ENCODE peak calls at places on chromosomes 13 and 19, in ten cellular contexts. V is cardiac fibroblast, C is fibroblast of pulmonary artery, M is suprapubic skin, F is tibial nerve, T is left lung, S is GM13976, Y is neural progenitor cell, Z is OCI-LY7, N is GM12878. B is an unnamed sample.

GRCh38 chr19:40294560-40294959 is 9.4 kb upstream of the AKT2 start:
- DNase-seq in V (no peak), C (no peak), M (peak; percentile 16), F (no peak), T (peak; percentile 9), S (no peak), Y (no peak), Z (no peak), N (no peak), B (no peak)

GRCh38 chr13:31225998-31226675 is 26.4 kb downstream of the B3GLCT start:
- DNase-seq in V (no peak), C (no peak), M (no peak), F (no peak), T (no peak), S (no peak), Y (peak; percentile 19), Z (no peak), N (no peak), B (no peak)

GRCh38 chr19:19258589-19259338 is 14.3 kb downstream of the TM6SF2 start:
- DNase-seq in V (no peak), C (no peak), M (no peak), F (no peak), T (no peak), S (no peak), Y (no peak), Z (no peak), N (no peak), B (no peak)

GRCh38 chr19:38417544-38418506 is 8.2 kb downstream of the RASGRP4 start:
- DNase-seq in V (peak; percentile 26), C (no peak), M (peak; percentile 74), F (no peak), T (peak; percentile 96), S (peak; percentile 77), Y (peak; percentile 84), Z (peak; percentile 57), N (no peak), B (peak; percentile 56)

GRCh38 chr19:15432018-15432494 is 13.3 kb upstream of the AKAP8L start:
- DNase-seq in V (peak; percentile 6), C (no peak), M (peak; percentile 64), F (no peak), T (no peak), S (peak; percentile 66), Y (peak; percentile 47), Z (peak; percentile 33), N (no peak), B (peak; percentile 73)

GRCh38 chr19:13163609-13164364 is 13.6 kb downstream of the IER2 start:
- DNase-seq in V (peak; percentile 95), C (peak; percentile 94), M (peak; percentile 89), F (peak; percentile 47), T (peak; percentile 91), S (peak; percentile 51), Y (peak; percentile 94), Z (peak; percentile 52), N (no peak), B (peak; percentile 54)

GRCh38 chr13:44329909-44330545 is 43.6 kb upstream of the SERP2 start:
- DNase-seq in V (no peak), C (no peak), M (no peak), F (no peak), T (peak; percentile 70), S (no peak), Y (no peak), Z (no peak), N (no peak), B (no peak)

GRCh38 chr13:104837756-104838155 is 1697.7 kb downstream of the EFNB2 start:
- DNase-seq in V (no peak), C (no peak), M (no peak), F (no peak), T (no peak), S (no peak), Y (no peak), Z (no peak), N (no peak), B (no peak)

GRCh38 chr13:40115456-40115855 is 460.0 kb downstream of the COG6 start:
- DNase-seq in V (peak; percentile 31), C (peak; percentile 49), M (no peak), F (no peak), T (no peak), S (no peak), Y (no peak), Z (no peak), N (no peak), B (no peak)

GRCh38 chr13:38862443-38862842 is 128.2 kb downstream of the STOML3 start:
- DNase-seq in V (no peak), C (no peak), M (no peak), F (no peak), T (no peak), S (peak; percentile 7), Y (no peak), Z (no peak), N (no peak), B (peak; percentile 6)

GRCh38 chr13:97344250-97345175 is 89.5 kb upstream of the RAP2A start:
- DNase-seq in V (peak; percentile 80), C (peak; percentile 81), M (no peak), F (peak; percentile 24), T (no peak), S (peak; percentile 52), Y (peak; percentile 70), Z (peak; percentile 20), N (no peak), B (peak; percentile 48)

GRCh38 chr13:45918597-45918996 is 67.0 kb upstream of the SIAH3 start:
- DNase-seq in V (no peak), C (no peak), M (no peak), F (no peak), T (no peak), S (no peak), Y (no peak), Z (no peak), N (no peak), B (no peak)

DNA sequence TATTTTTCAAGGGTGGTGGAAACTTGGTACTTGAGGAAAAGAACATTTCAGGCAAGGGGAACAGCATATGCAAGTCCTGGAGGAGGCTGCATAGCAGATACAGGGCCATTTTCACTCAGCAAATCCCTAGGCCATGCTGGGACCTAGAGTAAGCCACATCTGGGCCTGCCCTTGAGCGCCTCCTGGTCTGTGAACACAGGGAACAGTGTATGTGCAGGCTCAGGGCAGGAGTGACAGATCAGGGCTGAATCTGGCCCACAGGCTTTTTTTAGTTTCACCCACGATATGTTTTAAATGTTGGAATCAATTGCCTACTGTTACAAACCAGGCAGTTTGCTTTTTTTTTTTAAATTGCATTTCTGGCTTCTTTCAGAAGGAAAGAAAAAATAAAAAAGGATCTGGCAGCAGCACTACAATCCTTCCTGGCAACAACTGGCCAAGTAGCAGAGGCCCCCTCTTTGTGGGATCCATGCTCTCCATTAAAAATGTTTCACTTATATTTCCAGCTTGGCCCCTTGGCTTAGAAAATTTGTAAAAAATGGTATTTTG is 1.4 kb upstream of the TMEM145 start:
- DNase-seq in V (no peak), C (no peak), M (no peak), F (no peak), T (no peak), S (no peak), Y (peak; percentile 45), Z (no peak), N (no peak), B (no peak)
- TF ChIP-seq CTCF in V (peak; percentile 13), C (peak; percentile 8), M (no peak), F (no peak), T (no peak), S (no peak), Y (peak; percentile 27), Z (peak; percentile 40), N (no peak), B (no peak)

GRCh38 chr13:78806457-78806856 is 147.5 kb upstream of the OBI1 start:
- DNase-seq in V (no peak), C (no peak), M (no peak), F (no peak), T (no peak), S (no peak), Y (peak; percentile 21), Z (no peak), N (no peak), B (no peak)
- TF ChIP-seq CTCF in V (peak; percentile 38), C (peak; percentile 3), M (no peak), F (no peak), T (no peak), S (peak; percentile 29), Y (peak; percentile 53), Z (peak; percentile 44), N (peak; percentile 49), B (peak; percentile 49)

GRCh38 chr19:50906217-50906616 is 5.0 kb downstream of the KLK4 start:
- DNase-seq in V (peak; percentile 21), C (peak; percentile 21), M (no peak), F (no peak), T (no peak), S (peak; percentile 57), Y (peak; percentile 84), Z (peak; percentile 33), N (no peak), B (peak; percentile 62)
- TF ChIP-seq CTCF in V (peak; percentile 36), C (peak; percentile 61), M (peak; percentile 34), F (no peak), T (no peak), S (peak; percentile 69), Y (peak; percentile 68), Z (peak; percentile 74), N (peak; percentile 60), B (peak; percentile 77)

DNA sequence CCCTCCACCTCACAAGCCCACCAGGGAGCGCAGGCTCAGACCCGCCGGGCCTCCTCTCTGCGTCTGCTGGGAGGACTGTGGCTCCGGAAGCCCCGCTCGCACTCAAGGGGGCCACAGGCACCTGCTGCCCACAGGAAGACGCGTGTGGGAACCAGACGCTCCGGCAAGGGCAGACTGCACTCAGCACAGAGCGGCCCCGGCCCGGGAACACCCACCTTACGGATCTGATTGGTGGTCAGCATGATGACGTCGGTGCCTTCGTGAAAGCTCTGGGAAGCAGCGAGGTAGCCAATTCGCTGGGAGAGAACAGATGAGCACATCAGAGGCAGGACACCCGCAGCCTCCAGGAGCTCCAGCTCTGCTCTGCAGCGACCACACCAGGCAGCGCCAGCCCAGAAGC is 14.6 kb downstream of the AP3D1 start:
- DNase-seq in V (no peak), C (no peak), M (no peak), F (no peak), T (no peak), S (no peak), Y (no peak), Z (no peak), N (no peak), B (no peak)
- TF ChIP-seq CTCF in V (no peak), C (no peak), M (no peak), F (no peak), T (no peak), S (no peak), Y (no peak), Z (no peak), N (no peak), B (no peak)